ENCODE peak calls at places on chromosomes 16 and 17, in four cellular contexts. One of them, this sample, is unnamed.

GRCh38 chr16:13702614-13703013 is 217.3 kb upstream of the ERCC4 start:
- DNase-seq in AML-193: no peak
- DNase-seq in stimulated activated CD4-positive, alpha-beta T cell treated with anti-CD3 and anti-CD28 coated beads, Interleukin-4, amount 100 ng/mL, for 48 hours: no peak
- DNase-seq in uterus: no peak
- DNase-seq in this sample: peak; percentile 66

GRCh38 chr17:28394717-28395116 is 11.3 kb downstream of the SLC46A1 start:
- DNase-seq in AML-193: no peak
- DNase-seq in stimulated activated CD4-positive, alpha-beta T cell treated with anti-CD3 and anti-CD28 coated beads, Interleukin-4, amount 100 ng/mL, for 48 hours: no peak
- DNase-seq in uterus: no peak
- DNase-seq in this sample: no peak

GRCh38 chr16:1331712-1332617 is 1.5 kb upstream of the BAIAP3 start:
- DNase-seq in AML-193: no peak
- DNase-seq in stimulated activated CD4-positive, alpha-beta T cell treated with anti-CD3 and anti-CD28 coated beads, Interleukin-4, amount 100 ng/mL, for 48 hours: no peak
- DNase-seq in uterus: peak; percentile 61
- DNase-seq in this sample: peak; percentile 71

GRCh38 chr16:84838383-84838948 is 18.7 kb downstream of the CRISPLD2 start:
- DNase-seq in AML-193: no peak
- DNase-seq in stimulated activated CD4-positive, alpha-beta T cell treated with anti-CD3 and anti-CD28 coated beads, Interleukin-4, amount 100 ng/mL, for 48 hours: no peak
- DNase-seq in uterus: no peak
- DNase-seq in this sample: no peak

GRCh38 chr17:29778936-29779811 is 150.9 kb downstream of the SSH2 start:
- DNase-seq in AML-193: peak; percentile 84
- DNase-seq in stimulated activated CD4-positive, alpha-beta T cell treated with anti-CD3 and anti-CD28 coated beads, Interleukin-4, amount 100 ng/mL, for 48 hours: peak; percentile 75
- DNase-seq in uterus: peak; percentile 82
- DNase-seq in this sample: peak; percentile 88

GRCh38 chr16:31467151-31467550 is 4.8 kb upstream of the TGFB1I1 start:
- DNase-seq in AML-193: peak; percentile 48
- DNase-seq in stimulated activated CD4-positive, alpha-beta T cell treated with anti-CD3 and anti-CD28 coated beads, Interleukin-4, amount 100 ng/mL, for 48 hours: no peak
- DNase-seq in uterus: no peak
- DNase-seq in this sample: peak; percentile 29

GRCh38 chr16:31181102-31181830 is 1.3 kb downstream of the FUS start:
- DNase-seq in AML-193: peak; percentile 38
- DNase-seq in stimulated activated CD4-positive, alpha-beta T cell treated with anti-CD3 and anti-CD28 coated beads, Interleukin-4, amount 100 ng/mL, for 48 hours: no peak
- DNase-seq in uterus: peak; percentile 43
- DNase-seq in this sample: peak; percentile 82

GRCh38 chr17:28549274-28550132 is 2.9 kb downstream of the UNC119 start:
- DNase-seq in AML-193: peak; percentile 35
- DNase-seq in stimulated activated CD4-positive, alpha-beta T cell treated with anti-CD3 and anti-CD28 coated beads, Interleukin-4, amount 100 ng/mL, for 48 hours: peak; percentile 28
- DNase-seq in uterus: no peak
- DNase-seq in this sample: no peak

GRCh38 chr17:1724351-1724868 is at the start of gene WDR81:
- DNase-seq in AML-193: peak; percentile 54
- DNase-seq in stimulated activated CD4-positive, alpha-beta T cell treated with anti-CD3 and anti-CD28 coated beads, Interleukin-4, amount 100 ng/mL, for 48 hours: peak; percentile 75
- DNase-seq in uterus: peak; percentile 91
- DNase-seq in this sample: peak; percentile 97

GRCh38 chr17:51487947-51488346 is 227.6 kb downstream of the UTP18 start:
- DNase-seq in AML-193: peak; percentile 9
- DNase-seq in stimulated activated CD4-positive, alpha-beta T cell treated with anti-CD3 and anti-CD28 coated beads, Interleukin-4, amount 100 ng/mL, for 48 hours: peak; percentile 16
- DNase-seq in uterus: no peak
- DNase-seq in this sample: no peak

GRCh38 chr16:31135535-31136286 is at the start of gene PRSS8:
- DNase-seq in AML-193: no peak
- DNase-seq in stimulated activated CD4-positive, alpha-beta T cell treated with anti-CD3 and anti-CD28 coated beads, Interleukin-4, amount 100 ng/mL, for 48 hours: no peak
- DNase-seq in uterus: no peak
- DNase-seq in this sample: no peak

GRCh38 chr17:18281815-18282214 is 21.4 kb downstream of the MIEF2 start:
- DNase-seq in AML-193: no peak
- DNase-seq in stimulated activated CD4-positive, alpha-beta T cell treated with anti-CD3 and anti-CD28 coated beads, Interleukin-4, amount 100 ng/mL, for 48 hours: no peak
- DNase-seq in uterus: no peak
- DNase-seq in this sample: peak; percentile 0

GRCh38 chr17:18185391-18185790 is 1.8 kb downstream of the ALKBH5 start:
- DNase-seq in AML-193: no peak
- DNase-seq in stimulated activated CD4-positive, alpha-beta T cell treated with anti-CD3 and anti-CD28 coated beads, Interleukin-4, amount 100 ng/mL, for 48 hours: no peak
- DNase-seq in uterus: no peak
- DNase-seq in this sample: no peak